ENCODE peak calls at places on chromosomes 16 and 17, in four cellular contexts. D, U, N and R are unnamed samples. For H3K9me2, the result is how much of the 10 kb centered on the place peaks cover.

GRCh38 chr17:1916963-1917715 is 87.3 kb downstream of the RPA1 start:
- DNase-seq in D (no peak), N (no peak), U (no peak), R (no peak)

GRCh38 chr16:86019446-86020047 is 120.6 kb downstream of the IRF8 start:
- DNase-seq in N (peak), U (no peak), D (no peak), R (no peak)

GRCh38 chr16:86457621-86458456 is 52.5 kb upstream of the FOXF1 start:
- DNase-seq in N (no peak), U (peak), D (no peak), R (no peak)

GRCh38 chr16:430904-431303 is 5.5 kb downstream of the RAB11FIP3 start:
- DNase-seq in D (no peak), N (no peak), U (no peak), R (no peak)

GRCh38 chr17:8019665-8020064 is 17.2 kb downstream of the GUCY2D start:
- DNase-seq in N (no peak), U (peak), D (no peak), R (no peak)

GRCh38 chr16:53465606-53466290 is 31.5 kb downstream of the RBL2 start:
- DNase-seq in D (peak), N (no peak), U (peak), R (no peak)

GRCh38 chr17:18968945-18969887 is 17.3 kb downstream of the SLC5A10 start:
- DNase-seq in U (peak), D (no peak), N (no peak), R (peak)

GRCh38 chr17:62592305-62593099 is 35.0 kb upstream of the MRC2 start:
- DNase-seq in D (no peak), N (no peak), U (peak), R (no peak)

GRCh38 chr17:18321309-18321708 is 6.2 kb downstream of the SMCR8 start:
- DNase-seq in U (peak), D (peak), N (peak), R (no peak)

GRCh38 chr16:58048914-58049696 is 23.6 kb downstream of the MMP15 start:
- DNase-seq in N (no peak), U (no peak), D (no peak), R (no peak)

GRCh38 chr17:44688675-44689491 is 693 bp downstream of the CCDC43 start:
- DNase-seq in D (no peak), U (peak), N (no peak), R (no peak)

GRCh38 chr17:78414178-78415162 is 36.0 kb downstream of the PGS1 start:
- DNase-seq in U (no peak), N (no peak), D (no peak), R (no peak)

GRCh38 chr17:78415821-78416301 is 37.4 kb downstream of the PGS1 start:
- DNase-seq in D (no peak), U (no peak), N (no peak), R (no peak)

GRCh38 chr17:78411241-78411855 is 32.9 kb downstream of the PGS1 start:
- DNase-seq in N (no peak), D (no peak), U (no peak), R (no peak)

GRCh38 chr17:78409191-78409621 is 30.8 kb downstream of the PGS1 start:
- DNase-seq in D (no peak), N (no peak), U (no peak), R (no peak)

GRCh38 chr17:78412403-78412802 is 34.0 kb downstream of the PGS1 start:
- DNase-seq in N (peak), D (no peak), U (peak), R (no peak)
- H3K9me2 ChIP-seq in N (under half), D (under half), U (under half), R (under half)

DNA sequence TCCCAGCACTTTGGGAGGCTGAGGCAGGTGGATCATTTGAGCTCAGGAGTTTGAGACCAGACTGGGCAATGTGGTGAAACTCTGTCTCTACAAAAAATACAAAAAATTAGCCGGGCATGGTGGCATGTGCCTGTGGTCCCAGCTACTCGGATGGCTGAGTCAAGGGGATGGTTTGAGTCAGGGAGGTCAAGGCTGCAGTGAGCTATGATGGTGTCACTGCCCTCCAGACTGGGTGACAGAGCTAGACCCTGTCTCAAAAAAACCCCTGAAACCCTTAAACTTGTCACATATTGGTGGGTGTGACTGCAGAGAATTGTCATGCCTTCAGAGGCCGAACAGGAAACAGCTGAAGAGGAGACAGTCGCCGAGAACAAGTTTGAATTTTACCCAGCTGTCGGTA is 13.4 kb downstream of the RPTOR start:
- DNase-seq in U (no peak), N (no peak), D (no peak), R (no peak)
- H2AFZ ChIP-seq in U (no peak), N (no peak), D (no peak), R (no peak)

GRCh38 chr16:49437344-49437743 is 63.7 kb downstream of the C16orf78 start:
- DNase-seq in D (no peak), U (no peak), N (no peak), R (no peak)
- H3K4me2 ChIP-seq in D (no peak), U (no peak), N (no peak), R (no peak)

DNA sequence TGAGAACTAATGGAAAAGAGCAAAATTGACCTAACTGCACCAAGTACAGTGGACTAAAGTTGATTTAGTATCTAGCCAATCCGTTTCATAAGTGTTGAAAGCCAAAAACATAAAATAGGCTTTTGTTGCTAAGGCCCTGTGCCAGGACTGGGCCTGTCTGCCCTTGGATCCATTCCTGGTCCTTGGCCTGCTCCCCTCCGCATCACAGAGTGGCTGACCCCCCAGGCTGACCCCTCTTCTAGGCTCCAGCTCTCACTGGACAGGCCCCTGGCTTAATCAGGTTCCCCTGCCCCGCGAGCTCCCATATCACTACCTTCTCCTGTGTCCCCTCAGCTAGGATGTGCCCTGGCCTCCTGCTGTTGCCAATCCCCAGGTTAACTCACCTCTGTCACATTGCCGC is 313.6 kb upstream of the MYOCD start:
- DNase-seq in N (no peak), U (no peak), D (no peak), R (no peak)
- H3K9me2 ChIP-seq in N (under half), U (under half), D (under half), R (under half)

GRCh38 chr17:79272666-79273219 is 198.1 kb downstream of the ENGASE start:
- DNase-seq in U (peak), N (no peak), D (peak), R (peak)
- H2AFZ ChIP-seq in U (no peak), N (no peak), D (no peak), R (no peak)

GRCh38 chr17:48240562-48241130 is 133.1 kb downstream of the SNX11 start:
- DNase-seq in U (peak), D (peak), N (no peak), R (peak)

GRCh38 chr17:48240122-48240521 is 132.6 kb downstream of the SNX11 start:
- DNase-seq in N (no peak), U (no peak), D (no peak), R (no peak)

GRCh38 chr17:48241770-48242497 is 134.4 kb downstream of the SNX11 start:
- DNase-seq in U (no peak), N (no peak), D (no peak), R (no peak)

GRCh38 chr17:48239603-48239995 is 132.0 kb downstream of the SNX11 start:
- DNase-seq in N (no peak), D (no peak), U (no peak), R (no peak)

GRCh38 chr17:48241131-48241591 is 133.6 kb downstream of the SNX11 start:
- DNase-seq in U (peak), D (peak), N (no peak), R (peak)
- H3K4me2 ChIP-seq in U (peak), D (peak), N (no peak), R (peak)

GRCh38 chr16:64702415-64702814 is 419.4 kb downstream of the CDH11 start:
- DNase-seq in U (no peak), N (no peak), D (no peak), R (no peak)

GRCh38 chr16:64695684-64696083 is 426.2 kb downstream of the CDH11 start:
- DNase-seq in U (peak), D (no peak), N (no peak), R (no peak)

GRCh38 chr16:64705443-64705842 is 416.4 kb downstream of the CDH11 start:
- DNase-seq in U (peak), D (no peak), N (no peak), R (no peak)

GRCh38 chr16:64696872-64697271 is 425.0 kb downstream of the CDH11 start:
- DNase-seq in U (no peak), N (no peak), D (no peak), R (no peak)

DNA sequence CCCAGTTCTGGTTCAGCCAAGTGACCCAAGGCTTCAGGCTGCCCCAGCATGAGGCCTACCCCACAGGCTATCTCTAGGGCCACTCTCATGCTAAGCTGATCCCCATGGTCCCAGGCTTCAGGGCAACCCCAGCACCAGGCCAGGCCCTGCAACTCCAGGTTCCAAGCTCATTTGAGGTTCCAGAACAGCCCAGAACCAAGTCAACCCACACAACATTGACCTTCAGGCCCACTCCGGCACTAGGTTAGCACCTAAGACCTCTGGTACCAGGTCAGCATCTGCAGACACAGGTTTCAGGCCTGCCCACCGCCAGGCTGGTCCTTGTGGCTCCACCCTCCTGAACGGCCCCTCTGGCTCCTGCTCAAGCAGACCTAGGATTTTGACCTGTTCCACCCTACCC is 421.2 kb downstream of the CDH11 start:
- DNase-seq in U (no peak), D (no peak), N (no peak), R (no peak)
- H3K9me2 ChIP-seq in U (under half), D (under half), N (under half), R (under half)

GRCh38 chr16:83633285-83633684 is 174.5 kb upstream of the HSBP1 start:
- DNase-seq in N (no peak), D (no peak), U (no peak), R (no peak)
- H2AFZ ChIP-seq in N (peak), D (no peak), U (no peak), R (no peak)